ENCODE peak calls at places on chromosomes 4 and X, in seven cellular contexts. One of them, this sample, is unnamed.
A peak's percentile ranks its signal among the peaks of the same experiment; 100 is the strongest.

GRCh38 chr4:52791936-52792335 is 40.7 kb upstream of the ERVMER34-1 start:
- DNase-seq in ELR: no peak
- DNase-seq in stimulated activated CD4-positive, alpha-beta T cell treated with anti-CD3 and anti-CD28 coated beads, Interleukin-4, amount 100 ng/mL, for 4 hours: no peak
- DNase-seq in posterior cingulate gyrus: no peak
- DNase-seq in HuH-7.5: no peak
- DNase-seq in HT-29: no peak
- DNase-seq in activated naive CD4-positive, alpha-beta T cell: no peak
- DNase-seq in this sample: no peak

GRCh38 chr4:2873329-2873728 is 29.7 kb downstream of the ADD1 start:
- DNase-seq in ELR: no peak
- DNase-seq in stimulated activated CD4-positive, alpha-beta T cell treated with anti-CD3 and anti-CD28 coated beads, Interleukin-4, amount 100 ng/mL, for 4 hours: no peak
- DNase-seq in posterior cingulate gyrus: no peak
- DNase-seq in HuH-7.5: no peak
- DNase-seq in HT-29: peak; percentile 28
- DNase-seq in activated naive CD4-positive, alpha-beta T cell: no peak
- DNase-seq in this sample: no peak

GRCh38 chr4:184250795-184251679 is 33.4 kb upstream of the ENPP6 start:
- DNase-seq in ELR: peak; percentile 74
- DNase-seq in stimulated activated CD4-positive, alpha-beta T cell treated with anti-CD3 and anti-CD28 coated beads, Interleukin-4, amount 100 ng/mL, for 4 hours: no peak
- DNase-seq in posterior cingulate gyrus: no peak
- DNase-seq in HuH-7.5: peak; percentile 15
- DNase-seq in HT-29: peak; percentile 51
- DNase-seq in activated naive CD4-positive, alpha-beta T cell: no peak
- DNase-seq in this sample: peak; percentile 58

GRCh38 chr4:52713456-52713937 is 37.7 kb downstream of the ERVMER34-1 start:
- DNase-seq in ELR: peak; percentile 13
- DNase-seq in stimulated activated CD4-positive, alpha-beta T cell treated with anti-CD3 and anti-CD28 coated beads, Interleukin-4, amount 100 ng/mL, for 4 hours: no peak
- DNase-seq in posterior cingulate gyrus: no peak
- DNase-seq in HuH-7.5: peak; percentile 34
- DNase-seq in HT-29: peak; percentile 32
- DNase-seq in activated naive CD4-positive, alpha-beta T cell: no peak
- DNase-seq in this sample: no peak

GRCh38 chr4:10032625-10033024 is 11.3 kb upstream of the SLC2A9 start:
- DNase-seq in ELR: peak; percentile 68
- DNase-seq in stimulated activated CD4-positive, alpha-beta T cell treated with anti-CD3 and anti-CD28 coated beads, Interleukin-4, amount 100 ng/mL, for 4 hours: no peak
- DNase-seq in posterior cingulate gyrus: no peak
- DNase-seq in HuH-7.5: no peak
- DNase-seq in HT-29: peak; percentile 34
- DNase-seq in activated naive CD4-positive, alpha-beta T cell: no peak
- DNase-seq in this sample: no peak

GRCh38 chrX:103791233-103791632 is 14.6 kb downstream of the PLP1 start:
- DNase-seq in ELR: no peak
- DNase-seq in stimulated activated CD4-positive, alpha-beta T cell treated with anti-CD3 and anti-CD28 coated beads, Interleukin-4, amount 100 ng/mL, for 4 hours: no peak
- DNase-seq in posterior cingulate gyrus: no peak
- DNase-seq in HuH-7.5: no peak
- DNase-seq in HT-29: no peak
- DNase-seq in activated naive CD4-positive, alpha-beta T cell: no peak
- DNase-seq in this sample: peak; percentile 6

GRCh38 chr4:6324999-6325790 is 55.5 kb downstream of the WFS1 start:
- DNase-seq in ELR: peak; percentile 32
- DNase-seq in stimulated activated CD4-positive, alpha-beta T cell treated with anti-CD3 and anti-CD28 coated beads, Interleukin-4, amount 100 ng/mL, for 4 hours: no peak
- DNase-seq in posterior cingulate gyrus: no peak
- DNase-seq in HuH-7.5: no peak
- DNase-seq in HT-29: peak; percentile 58
- DNase-seq in activated naive CD4-positive, alpha-beta T cell: no peak
- DNase-seq in this sample: peak; percentile 3

GRCh38 chr4:80182237-80182866 is 15.0 kb upstream of the PRDM8 start:
- DNase-seq in ELR: no peak
- DNase-seq in stimulated activated CD4-positive, alpha-beta T cell treated with anti-CD3 and anti-CD28 coated beads, Interleukin-4, amount 100 ng/mL, for 4 hours: no peak
- DNase-seq in posterior cingulate gyrus: no peak
- DNase-seq in HuH-7.5: no peak
- DNase-seq in HT-29: no peak
- DNase-seq in activated naive CD4-positive, alpha-beta T cell: no peak
- DNase-seq in this sample: no peak

GRCh38 chr4:112813790-112814189 is 176.8 kb downstream of the LARP7 start:
- DNase-seq in ELR: peak; percentile 21
- DNase-seq in stimulated activated CD4-positive, alpha-beta T cell treated with anti-CD3 and anti-CD28 coated beads, Interleukin-4, amount 100 ng/mL, for 4 hours: no peak
- DNase-seq in posterior cingulate gyrus: no peak
- DNase-seq in HuH-7.5: no peak
- DNase-seq in HT-29: no peak
- DNase-seq in activated naive CD4-positive, alpha-beta T cell: no peak
- DNase-seq in this sample: peak; percentile 1

GRCh38 chr4:7330811-7331681 is 103.7 kb downstream of the PSAPL1 start:
- DNase-seq in ELR: no peak
- DNase-seq in stimulated activated CD4-positive, alpha-beta T cell treated with anti-CD3 and anti-CD28 coated beads, Interleukin-4, amount 100 ng/mL, for 4 hours: no peak
- DNase-seq in posterior cingulate gyrus: no peak
- DNase-seq in HuH-7.5: no peak
- DNase-seq in HT-29: no peak
- DNase-seq in activated naive CD4-positive, alpha-beta T cell: no peak
- DNase-seq in this sample: no peak

GRCh38 chr4:151484396-151485102 is 75.6 kb downstream of the FHIP1A start:
- DNase-seq in ELR: peak; percentile 86
- DNase-seq in stimulated activated CD4-positive, alpha-beta T cell treated with anti-CD3 and anti-CD28 coated beads, Interleukin-4, amount 100 ng/mL, for 4 hours: no peak
- DNase-seq in posterior cingulate gyrus: no peak
- DNase-seq in HuH-7.5: no peak
- DNase-seq in HT-29: peak; percentile 71
- DNase-seq in activated naive CD4-positive, alpha-beta T cell: no peak
- DNase-seq in this sample: no peak

GRCh38 chrX:70979136-70979762 is 48.4 kb upstream of the SLC7A3 start:
- DNase-seq in ELR: peak; percentile 51
- DNase-seq in stimulated activated CD4-positive, alpha-beta T cell treated with anti-CD3 and anti-CD28 coated beads, Interleukin-4, amount 100 ng/mL, for 4 hours: no peak
- DNase-seq in posterior cingulate gyrus: no peak
- DNase-seq in HuH-7.5: no peak
- DNase-seq in HT-29: peak; percentile 43
- DNase-seq in activated naive CD4-positive, alpha-beta T cell: no peak
- DNase-seq in this sample: no peak

GRCh38 chrX:43940811-43941210 is 32.4 kb downstream of the NDP start:
- DNase-seq in ELR: peak; percentile 33
- DNase-seq in stimulated activated CD4-positive, alpha-beta T cell treated with anti-CD3 and anti-CD28 coated beads, Interleukin-4, amount 100 ng/mL, for 4 hours: no peak
- DNase-seq in posterior cingulate gyrus: no peak
- DNase-seq in HuH-7.5: no peak
- DNase-seq in HT-29: no peak
- DNase-seq in activated naive CD4-positive, alpha-beta T cell: no peak
- DNase-seq in this sample: peak; percentile 70

GRCh38 chr4:117777721-117778120 is 256.6 kb upstream of the NDST3 start:
- DNase-seq in ELR: peak; percentile 2
- DNase-seq in stimulated activated CD4-positive, alpha-beta T cell treated with anti-CD3 and anti-CD28 coated beads, Interleukin-4, amount 100 ng/mL, for 4 hours: no peak
- DNase-seq in posterior cingulate gyrus: no peak
- DNase-seq in HuH-7.5: no peak
- DNase-seq in HT-29: no peak
- DNase-seq in activated naive CD4-positive, alpha-beta T cell: no peak
- DNase-seq in this sample: peak; percentile 49

GRCh38 chrX:39491548-39492297 is 606.0 kb downstream of the BCOR start:
- DNase-seq in ELR: no peak
- DNase-seq in stimulated activated CD4-positive, alpha-beta T cell treated with anti-CD3 and anti-CD28 coated beads, Interleukin-4, amount 100 ng/mL, for 4 hours: peak; percentile 73
- DNase-seq in posterior cingulate gyrus: no peak
- DNase-seq in HuH-7.5: no peak
- DNase-seq in HT-29: no peak
- DNase-seq in activated naive CD4-positive, alpha-beta T cell: peak; percentile 1
- DNase-seq in this sample: no peak

GRCh38 chr4:2843909-2844584 is 403 bp downstream of the ADD1 start:
- DNase-seq in ELR: peak; percentile 54
- DNase-seq in stimulated activated CD4-positive, alpha-beta T cell treated with anti-CD3 and anti-CD28 coated beads, Interleukin-4, amount 100 ng/mL, for 4 hours: no peak
- DNase-seq in posterior cingulate gyrus: peak; percentile 45
- DNase-seq in HuH-7.5: peak; percentile 55
- DNase-seq in HT-29: peak; percentile 34
- DNase-seq in activated naive CD4-positive, alpha-beta T cell: no peak
- DNase-seq in this sample: peak; percentile 43

GRCh38 chr4:6332042-6332668 is 62.5 kb downstream of the WFS1 start:
- DNase-seq in ELR: peak; percentile 51
- DNase-seq in stimulated activated CD4-positive, alpha-beta T cell treated with anti-CD3 and anti-CD28 coated beads, Interleukin-4, amount 100 ng/mL, for 4 hours: no peak
- DNase-seq in posterior cingulate gyrus: peak; percentile 50
- DNase-seq in HuH-7.5: peak; percentile 72
- DNase-seq in HT-29: peak; percentile 56
- DNase-seq in activated naive CD4-positive, alpha-beta T cell: no peak
- DNase-seq in this sample: peak; percentile 12

GRCh38 chr4:17317526-17317925 is 194.4 kb downstream of the QDPR start:
- DNase-seq in ELR: no peak
- DNase-seq in stimulated activated CD4-positive, alpha-beta T cell treated with anti-CD3 and anti-CD28 coated beads, Interleukin-4, amount 100 ng/mL, for 4 hours: no peak
- DNase-seq in posterior cingulate gyrus: no peak
- DNase-seq in HuH-7.5: no peak
- DNase-seq in HT-29: no peak
- DNase-seq in activated naive CD4-positive, alpha-beta T cell: no peak
- DNase-seq in this sample: no peak

GRCh38 chr4:94235825-94236224 is 28.2 kb downstream of the SMARCAD1 start:
- DNase-seq in ELR: no peak
- DNase-seq in stimulated activated CD4-positive, alpha-beta T cell treated with anti-CD3 and anti-CD28 coated beads, Interleukin-4, amount 100 ng/mL, for 4 hours: no peak
- DNase-seq in posterior cingulate gyrus: no peak
- DNase-seq in HuH-7.5: no peak
- DNase-seq in HT-29: no peak
- DNase-seq in activated naive CD4-positive, alpha-beta T cell: no peak
- DNase-seq in this sample: no peak

GRCh38 chr4:36235306-36235705 is 9.0 kb downstream of the ARAP2 start:
- DNase-seq in ELR: peak; percentile 80
- DNase-seq in stimulated activated CD4-positive, alpha-beta T cell treated with anti-CD3 and anti-CD28 coated beads, Interleukin-4, amount 100 ng/mL, for 4 hours: no peak
- DNase-seq in posterior cingulate gyrus: no peak
- DNase-seq in HuH-7.5: no peak
- DNase-seq in HT-29: peak; percentile 40
- DNase-seq in activated naive CD4-positive, alpha-beta T cell: no peak
- DNase-seq in this sample: no peak

GRCh38 chr4:35695401-35695800 is 548.9 kb downstream of the ARAP2 start:
- DNase-seq in ELR: no peak
- DNase-seq in stimulated activated CD4-positive, alpha-beta T cell treated with anti-CD3 and anti-CD28 coated beads, Interleukin-4, amount 100 ng/mL, for 4 hours: no peak
- DNase-seq in posterior cingulate gyrus: no peak
- DNase-seq in HuH-7.5: no peak
- DNase-seq in HT-29: no peak
- DNase-seq in activated naive CD4-positive, alpha-beta T cell: no peak
- DNase-seq in this sample: no peak

GRCh38 chrX:12379666-12380065 is 241.4 kb downstream of the FRMPD4 start:
- DNase-seq in ELR: peak; percentile 6
- DNase-seq in stimulated activated CD4-positive, alpha-beta T cell treated with anti-CD3 and anti-CD28 coated beads, Interleukin-4, amount 100 ng/mL, for 4 hours: no peak
- DNase-seq in posterior cingulate gyrus: no peak
- DNase-seq in HuH-7.5: no peak
- DNase-seq in HT-29: no peak
- DNase-seq in activated naive CD4-positive, alpha-beta T cell: no peak
- DNase-seq in this sample: no peak

GRCh38 chr4:15659768-15660394 is 4.7 kb upstream of the FBXL5 start:
- DNase-seq in ELR: peak; percentile 16
- DNase-seq in stimulated activated CD4-positive, alpha-beta T cell treated with anti-CD3 and anti-CD28 coated beads, Interleukin-4, amount 100 ng/mL, for 4 hours: no peak
- DNase-seq in posterior cingulate gyrus: no peak
- DNase-seq in HuH-7.5: no peak
- DNase-seq in HT-29: no peak
- DNase-seq in activated naive CD4-positive, alpha-beta T cell: no peak
- DNase-seq in this sample: no peak

GRCh38 chr4:978957-979701 is 5.8 kb upstream of the DGKQ start:
- DNase-seq in ELR: peak; percentile 41
- DNase-seq in stimulated activated CD4-positive, alpha-beta T cell treated with anti-CD3 and anti-CD28 coated beads, Interleukin-4, amount 100 ng/mL, for 4 hours: no peak
- DNase-seq in posterior cingulate gyrus: no peak
- DNase-seq in HuH-7.5: peak; percentile 92
- DNase-seq in HT-29: no peak
- DNase-seq in activated naive CD4-positive, alpha-beta T cell: no peak
- DNase-seq in this sample: no peak

GRCh38 chr4:98536631-98537030 is 121.8 kb downstream of the TSPAN5 start:
- DNase-seq in ELR: no peak
- DNase-seq in stimulated activated CD4-positive, alpha-beta T cell treated with anti-CD3 and anti-CD28 coated beads, Interleukin-4, amount 100 ng/mL, for 4 hours: no peak
- DNase-seq in posterior cingulate gyrus: no peak
- DNase-seq in HuH-7.5: no peak
- DNase-seq in HT-29: no peak
- DNase-seq in activated naive CD4-positive, alpha-beta T cell: no peak
- DNase-seq in this sample: no peak

GRCh38 chrX:103687073-103687695 is 685 bp upstream of the MORF4L2 start:
- DNase-seq in ELR: peak; percentile 76
- DNase-seq in stimulated activated CD4-positive, alpha-beta T cell treated with anti-CD3 and anti-CD28 coated beads, Interleukin-4, amount 100 ng/mL, for 4 hours: peak; percentile 84
- DNase-seq in posterior cingulate gyrus: peak; percentile 77
- DNase-seq in HuH-7.5: no peak
- DNase-seq in HT-29: peak; percentile 75
- DNase-seq in activated naive CD4-positive, alpha-beta T cell: peak; percentile 74
- DNase-seq in this sample: peak; percentile 98

GRCh38 chrX:11970935-11971334 is 167.3 kb upstream of the FRMPD4 start:
- DNase-seq in ELR: peak; percentile 55
- DNase-seq in stimulated activated CD4-positive, alpha-beta T cell treated with anti-CD3 and anti-CD28 coated beads, Interleukin-4, amount 100 ng/mL, for 4 hours: no peak
- DNase-seq in posterior cingulate gyrus: no peak
- DNase-seq in HuH-7.5: no peak
- DNase-seq in HT-29: no peak
- DNase-seq in activated naive CD4-positive, alpha-beta T cell: no peak
- DNase-seq in this sample: no peak

GRCh38 chr4:119296356-119296755 is 25.6 kb downstream of the FABP2 start:
- DNase-seq in ELR: no peak
- DNase-seq in stimulated activated CD4-positive, alpha-beta T cell treated with anti-CD3 and anti-CD28 coated beads, Interleukin-4, amount 100 ng/mL, for 4 hours: no peak
- DNase-seq in posterior cingulate gyrus: no peak
- DNase-seq in HuH-7.5: no peak
- DNase-seq in HT-29: no peak
- DNase-seq in activated naive CD4-positive, alpha-beta T cell: no peak
- DNase-seq in this sample: no peak

GRCh38 chrX:63439580-63439979 is 88.4 kb upstream of the SPIN4 start:
- DNase-seq in ELR: no peak
- DNase-seq in stimulated activated CD4-positive, alpha-beta T cell treated with anti-CD3 and anti-CD28 coated beads, Interleukin-4, amount 100 ng/mL, for 4 hours: no peak
- DNase-seq in posterior cingulate gyrus: no peak
- DNase-seq in HuH-7.5: no peak
- DNase-seq in HT-29: no peak
- DNase-seq in activated naive CD4-positive, alpha-beta T cell: no peak
- DNase-seq in this sample: no peak

GRCh38 chr4:181909368-181909767 is 333.8 kb upstream of the TENM3 start:
- DNase-seq in ELR: peak; percentile 8
- DNase-seq in stimulated activated CD4-positive, alpha-beta T cell treated with anti-CD3 and anti-CD28 coated beads, Interleukin-4, amount 100 ng/mL, for 4 hours: no peak
- DNase-seq in posterior cingulate gyrus: no peak
- DNase-seq in HuH-7.5: no peak
- DNase-seq in HT-29: no peak
- DNase-seq in activated naive CD4-positive, alpha-beta T cell: no peak
- DNase-seq in this sample: peak; percentile 2

GRCh38 chrX:147920161-147920666 is 8.5 kb downstream of the FMR1 start:
- DNase-seq in ELR: no peak
- DNase-seq in stimulated activated CD4-positive, alpha-beta T cell treated with anti-CD3 and anti-CD28 coated beads, Interleukin-4, amount 100 ng/mL, for 4 hours: no peak
- DNase-seq in posterior cingulate gyrus: no peak
- DNase-seq in HuH-7.5: no peak
- DNase-seq in HT-29: no peak
- DNase-seq in activated naive CD4-positive, alpha-beta T cell: no peak
- DNase-seq in this sample: peak; percentile 5

GRCh38 chr4:169846396-169846795 is 88.7 kb upstream of the HPF1 start:
- DNase-seq in ELR: no peak
- DNase-seq in stimulated activated CD4-positive, alpha-beta T cell treated with anti-CD3 and anti-CD28 coated beads, Interleukin-4, amount 100 ng/mL, for 4 hours: no peak
- DNase-seq in posterior cingulate gyrus: no peak
- DNase-seq in HuH-7.5: no peak
- DNase-seq in HT-29: no peak
- DNase-seq in activated naive CD4-positive, alpha-beta T cell: no peak
- DNase-seq in this sample: no peak

GRCh38 chrX:111353810-111354209 is 58.2 kb downstream of the DCX start:
- DNase-seq in ELR: no peak
- DNase-seq in stimulated activated CD4-positive, alpha-beta T cell treated with anti-CD3 and anti-CD28 coated beads, Interleukin-4, amount 100 ng/mL, for 4 hours: no peak
- DNase-seq in posterior cingulate gyrus: no peak
- DNase-seq in HuH-7.5: no peak
- DNase-seq in HT-29: no peak
- DNase-seq in activated naive CD4-positive, alpha-beta T cell: no peak
- DNase-seq in this sample: no peak

GRCh38 chrX:72306085-72306801 is 529 bp upstream of the CITED1 start:
- DNase-seq in ELR: peak; percentile 36
- DNase-seq in stimulated activated CD4-positive, alpha-beta T cell treated with anti-CD3 and anti-CD28 coated beads, Interleukin-4, amount 100 ng/mL, for 4 hours: no peak
- DNase-seq in posterior cingulate gyrus: no peak
- DNase-seq in HuH-7.5: no peak
- DNase-seq in HT-29: peak; percentile 18
- DNase-seq in activated naive CD4-positive, alpha-beta T cell: no peak
- DNase-seq in this sample: peak; percentile 55

GRCh38 chr4:151865327-151865726 is 104.5 kb upstream of the GATB start:
- DNase-seq in ELR: no peak
- DNase-seq in stimulated activated CD4-positive, alpha-beta T cell treated with anti-CD3 and anti-CD28 coated beads, Interleukin-4, amount 100 ng/mL, for 4 hours: no peak
- DNase-seq in posterior cingulate gyrus: peak; percentile 66
- DNase-seq in HuH-7.5: no peak
- DNase-seq in HT-29: no peak
- DNase-seq in activated naive CD4-positive, alpha-beta T cell: no peak
- DNase-seq in this sample: peak; percentile 9

GRCh38 chrX:35098419-35098818 is 155.8 kb downstream of the FAM47B start:
- DNase-seq in ELR: peak; percentile 11
- DNase-seq in stimulated activated CD4-positive, alpha-beta T cell treated with anti-CD3 and anti-CD28 coated beads, Interleukin-4, amount 100 ng/mL, for 4 hours: no peak
- DNase-seq in posterior cingulate gyrus: no peak
- DNase-seq in HuH-7.5: no peak
- DNase-seq in HT-29: peak; percentile 7
- DNase-seq in activated naive CD4-positive, alpha-beta T cell: no peak
- DNase-seq in this sample: no peak

This sample was measured in NCI-H69.